ENCODE peak calls at places on chromosomes 6 and 20, in nine cellular contexts. O is adrenal gland; Q is OCI-LY7; J is CD8-positive, alpha-beta T cell; Y is pancreas; K is gastrocnemius medialis; D is uterus; S is heart left ventricle; C is upper lobe of right lung. N is an unnamed sample.

GRCh38 chr6:169023161-169023874 is 230.3 kb downstream of the THBS2 start:
- DNase-seq in S (no peak), C (no peak), Q (no peak), J (no peak), D (no peak), Y (no peak), O (no peak), K (no peak), N (no peak)

GRCh38 chr6:8415305-8415704 is 20.0 kb downstream of the SLC35B3 start:
- DNase-seq in S (no peak), J (no peak), Q (no peak), Y (no peak), C (no peak), K (no peak), D (no peak), O (no peak), N (no peak)

GRCh38 chr20:43915209-43916072 is 789 bp downstream of the TOX2 start:
- DNase-seq in Y (peak), D (no peak), O (no peak), J (no peak), S (no peak), Q (no peak), K (no peak), C (no peak), N (peak)

GRCh38 chr6:127367023-127367375 is 23.6 kb upstream of the ECHDC1 start:
- DNase-seq in D (no peak), K (no peak), J (no peak), C (no peak), Y (no peak), Q (no peak), O (no peak), S (no peak), N (no peak)

GRCh38 chr6:149896491-149896890 is 1.4 kb downstream of the RAET1E start:
- DNase-seq in Y (no peak), Q (no peak), C (no peak), O (no peak), K (no peak), D (no peak), J (no peak), S (no peak), N (no peak)

GRCh38 chr20:9374480-9374879 is 139.9 kb upstream of the LAMP5 start:
- DNase-seq in S (no peak), O (no peak), J (no peak), Y (no peak), Q (no peak), C (no peak), K (no peak), D (no peak), N (no peak)

GRCh38 chr6:170208651-170209353 is 82.1 kb downstream of the DLL1 start:
- DNase-seq in O (no peak), S (peak), Y (no peak), D (peak), C (peak), K (no peak), J (no peak), Q (no peak), N (no peak)

GRCh38 chr6:105192707-105193465 is 13.1 kb upstream of the POPDC3 start:
- DNase-seq in O (no peak), Y (no peak), S (no peak), Q (no peak), J (no peak), K (peak), C (no peak), D (no peak), N (no peak)

GRCh38 chr20:23132293-23132929 is 46.3 kb upstream of the CD93 start:
- DNase-seq in C (no peak), Y (peak), J (no peak), K (no peak), Q (no peak), D (no peak), S (no peak), O (no peak), N (no peak)

GRCh38 chr20:45919536-45919933 is 7.6 kb upstream of the PLTP start:
- DNase-seq in J (no peak), C (no peak), S (peak), O (peak), D (peak), Q (no peak), Y (no peak), K (peak), N (no peak)

GRCh38 chr6:52620906-52621190 is 44.0 kb upstream of the TRAM2 start:
- DNase-seq in O (no peak), J (no peak), D (no peak), Q (no peak), K (no peak), C (no peak), Y (no peak), S (no peak), N (no peak)

GRCh38 chr20:46246527-46246926 is 61.8 kb downstream of the CDH22 start:
- DNase-seq in Q (no peak), K (no peak), S (no peak), O (no peak), J (no peak), Y (no peak), C (no peak), D (no peak), N (no peak)

DNA sequence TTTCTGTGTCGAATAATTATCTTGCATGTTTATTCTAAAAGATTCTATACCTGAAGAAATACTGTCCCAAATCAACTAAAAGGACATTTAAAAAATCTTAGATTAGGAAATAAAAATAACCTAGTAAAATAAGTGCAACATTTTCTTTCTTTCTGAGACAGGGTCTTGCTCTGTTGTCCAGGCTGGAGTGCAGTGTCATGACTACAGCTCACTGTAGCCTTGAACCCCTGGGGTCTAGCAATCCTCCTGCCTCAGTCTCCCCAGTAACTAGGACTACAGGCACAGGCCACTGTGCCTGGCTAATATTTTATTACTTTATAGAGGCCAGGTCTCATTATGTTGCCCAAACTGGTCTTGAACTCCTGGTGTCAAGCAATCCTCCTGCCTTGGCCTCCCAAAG is 48.7 kb downstream of the RARS2 start:
- DNase-seq in S (no peak), Y (no peak), Q (no peak), C (no peak), J (no peak), K (no peak), D (no peak), O (no peak), N (no peak)
- TF ChIP-seq CTCF in S (no peak), Y (no peak), Q (no peak), C (no peak), J (no peak), K (no peak), D (no peak), O (no peak), N (no peak)

GRCh38 chr6:139291813-139292619 is at the start of gene TXLNB:
- DNase-seq in Y (no peak), D (peak), C (peak), J (peak), K (peak), S (peak), O (peak), Q (peak), N (peak)

GRCh38 chr6:139288496-139289040 is 3.2 kb downstream of the TXLNB start:
- DNase-seq in Q (no peak), C (no peak), Y (no peak), O (no peak), K (no peak), S (peak), J (no peak), D (no peak), N (no peak)

GRCh38 chr6:139287868-139288267 is 3.9 kb downstream of the TXLNB start:
- DNase-seq in O (no peak), J (no peak), S (no peak), Q (peak), D (no peak), K (no peak), C (no peak), Y (no peak), N (no peak)

GRCh38 chr6:139289233-139289632 is 2.6 kb downstream of the TXLNB start:
- DNase-seq in Y (no peak), D (no peak), C (no peak), J (no peak), O (no peak), S (no peak), K (peak), Q (no peak), N (no peak)

GRCh38 chr6:139290787-139291294 is 957 bp downstream of the TXLNB start:
- DNase-seq in K (peak), Y (no peak), C (no peak), J (peak), S (peak), D (peak), Q (peak), O (peak), N (no peak)
- H3K27ac ChIP-seq in K (peak), Y (no peak), C (peak), J (peak), S (peak), D (peak), Q (peak), O (peak), N (peak)

GRCh38 chr20:4916991-4917881 is 84.1 kb downstream of the SLC23A2 start:
- DNase-seq in J (no peak), C (no peak), Q (no peak), K (no peak), Y (no peak), D (no peak), S (no peak), O (peak), N (no peak)
- TF ChIP-seq CTCF in J (no peak), C (peak), Q (peak), K (no peak), Y (no peak), D (no peak), S (no peak), O (no peak), N (no peak)

GRCh38 chr20:42516692-42517091 is 673.0 kb downstream of the PTPRT start:
- DNase-seq in K (no peak), Y (no peak), S (no peak), J (no peak), Q (no peak), D (no peak), C (no peak), O (no peak), N (no peak)
- H3K27ac ChIP-seq in K (no peak), Y (no peak), S (no peak), J (no peak), Q (no peak), D (no peak), C (no peak), O (no peak), N (no peak)

GRCh38 chr6:43070028-43070632 is 6.0 kb upstream of the PTK7 start:
- DNase-seq in Y (no peak), J (no peak), K (no peak), C (no peak), Q (peak), D (peak), S (no peak), O (no peak), N (no peak)
- TF ChIP-seq CTCF in Y (no peak), J (peak), K (no peak), C (peak), Q (peak), D (peak), S (peak), O (peak), N (peak)

DNA sequence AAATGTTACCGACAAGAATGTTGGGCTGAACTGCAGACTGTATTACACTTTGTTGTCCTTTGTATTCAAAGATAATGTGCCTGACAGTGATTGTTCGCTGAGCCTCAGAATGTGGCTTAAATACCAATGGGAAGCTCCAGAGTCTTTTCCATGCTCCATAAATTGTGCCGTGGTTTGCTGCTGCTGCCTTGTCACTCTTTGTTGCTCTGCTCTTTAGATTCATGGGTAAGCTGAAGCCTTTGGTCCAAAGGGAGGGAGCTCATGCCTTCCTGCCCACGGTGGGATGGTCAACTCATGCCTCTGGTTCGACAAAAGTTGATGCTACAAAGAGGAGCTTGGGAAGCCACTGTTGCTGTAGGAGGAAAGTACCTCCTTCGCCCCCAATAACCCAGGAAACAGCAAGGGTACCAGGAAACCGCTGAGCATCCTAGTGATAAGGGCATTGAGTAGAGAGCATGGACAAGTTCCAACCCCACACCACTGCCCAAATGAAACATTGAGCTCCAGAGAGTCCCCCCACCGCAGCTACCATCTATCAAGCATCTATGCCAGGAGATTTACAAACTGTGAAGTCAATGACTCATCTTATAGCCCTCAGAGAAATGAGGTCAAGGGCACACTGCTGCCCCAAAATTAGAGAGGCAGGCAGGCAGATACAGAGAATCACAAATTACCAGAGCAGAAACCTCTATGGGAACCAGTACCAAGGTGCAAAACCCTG is 118.4 kb upstream of the ARID1B start:
- DNase-seq in Q (no peak), C (no peak), S (no peak), J (no peak), K (no peak), Y (no peak), D (no peak), O (no peak), N (no peak)
- H3K27ac ChIP-seq in Q (no peak), C (no peak), S (no peak), J (no peak), K (no peak), Y (no peak), D (peak), O (no peak), N (no peak)

GRCh38 chr20:62624325-62624690 is 18.0 kb upstream of the SLCO4A1 start:
- DNase-seq in C (no peak), S (no peak), J (peak), K (no peak), Y (no peak), D (no peak), O (no peak), Q (peak), N (no peak)
- TF ChIP-seq CTCF in C (no peak), S (no peak), J (no peak), K (no peak), Y (no peak), D (no peak), O (no peak), Q (peak), N (no peak)

GRCh38 chr20:7650481-7650880 is 289.8 kb downstream of the HAO1 start:
- DNase-seq in C (no peak), J (no peak), D (no peak), Q (peak), Y (no peak), S (no peak), O (no peak), K (no peak), N (no peak)

GRCh38 chr20:7654231-7654630 is 286.0 kb downstream of the HAO1 start:
- DNase-seq in Y (no peak), Q (no peak), D (no peak), J (no peak), C (no peak), S (no peak), K (no peak), O (no peak), N (no peak)

DNA sequence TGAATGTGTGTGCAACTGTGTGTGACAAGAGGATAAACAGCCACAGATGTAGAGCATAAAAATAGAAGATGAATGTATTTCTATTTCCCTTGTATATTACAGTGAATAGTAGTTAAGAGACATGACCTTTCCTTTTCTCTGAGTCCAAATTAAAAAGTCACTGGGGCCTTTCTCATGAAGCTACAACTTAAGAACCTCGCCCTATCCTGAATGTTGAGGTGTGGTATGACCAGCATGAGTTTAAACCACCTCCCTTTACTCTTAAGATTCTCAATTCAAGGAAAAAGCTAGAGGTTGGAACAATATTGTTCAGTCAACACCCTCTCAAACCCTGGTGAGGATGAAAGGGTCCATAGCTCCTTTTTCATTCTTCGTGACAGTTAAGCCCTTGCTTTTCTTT is 290.2 kb downstream of the HAO1 start:
- DNase-seq in D (no peak), J (no peak), O (no peak), Q (peak), C (no peak), K (no peak), Y (no peak), S (no peak), N (no peak)
- H3K27ac ChIP-seq in D (no peak), J (no peak), O (no peak), Q (peak), C (no peak), K (no peak), Y (no peak), S (no peak), N (no peak)

GRCh38 chr20:50198211-50198666 is 7.6 kb downstream of the CEBPB start:
- DNase-seq in Y (no peak), C (no peak), D (peak), J (no peak), K (no peak), O (peak), S (no peak), Q (no peak), N (no peak)
- TF ChIP-seq CTCF in Y (no peak), C (no peak), D (no peak), J (no peak), K (no peak), O (no peak), S (no peak), Q (no peak), N (no peak)

GRCh38 chr6:125101656-125102055 is 51.9 kb upstream of the TPD52L1 start:
- DNase-seq in Y (no peak), C (no peak), S (no peak), O (no peak), J (no peak), D (no peak), Q (no peak), K (no peak), N (no peak)

GRCh38 chr6:125101128-125101527 is 52.4 kb upstream of the TPD52L1 start:
- DNase-seq in J (no peak), D (no peak), K (no peak), Q (no peak), C (no peak), O (no peak), Y (no peak), S (no peak), N (no peak)

GRCh38 chr6:125102901-125103300 is 50.7 kb upstream of the TPD52L1 start:
- DNase-seq in D (no peak), K (no peak), Y (no peak), O (no peak), Q (no peak), S (no peak), J (no peak), C (no peak), N (no peak)

GRCh38 chr6:125104425-125104824 is 49.1 kb upstream of the TPD52L1 start:
- DNase-seq in C (no peak), O (no peak), Q (no peak), Y (no peak), S (no peak), J (no peak), K (no peak), D (no peak), N (no peak)

GRCh38 chr6:125102411-125102810 is 51.2 kb upstream of the TPD52L1 start:
- DNase-seq in Q (no peak), S (no peak), C (no peak), K (no peak), J (no peak), O (no peak), Y (no peak), D (no peak), N (no peak)
- H3K27ac ChIP-seq in Q (no peak), S (no peak), C (peak), K (no peak), J (no peak), O (no peak), Y (no peak), D (no peak), N (no peak)